ENCODE peak calls at places on chromosomes 16 and 17, in ten cellular contexts. D is Panc1, O is GM23338, U is HL-60, P is transverse colon, E is SK-N-SH, Z is sigmoid colon, I is prostate gland, M is H1, W is GM12878. J is an unnamed sample.

GRCh38 chr17:7290685-7291084 is 3.8 kb downstream of the YBX2 start:
- DNase-seq in D (no peak), O (no peak), U (no peak), P (no peak), E (no peak), Z (no peak), I (no peak), M (no peak), W (no peak), J (no peak)

GRCh38 chr17:60901806-60902205 is 224.2 kb downstream of the BCAS3 start:
- DNase-seq in D (no peak), O (no peak), U (no peak), P (no peak), E (no peak), Z (no peak), I (no peak), M (no peak), W (no peak), J (no peak)

GRCh38 chr17:6969323-6969726 is 26.5 kb upstream of the ALOX12 start:
- DNase-seq in D (no peak), O (no peak), U (no peak), P (no peak), E (no peak), Z (no peak), I (no peak), M (no peak), W (no peak), J (no peak)

GRCh38 chr17:7888184-7888920 is at the start of gene CHD3:
- DNase-seq in D (no peak), O (peak), U (no peak), P (peak), E (no peak), Z (no peak), I (peak), M (no peak), W (no peak), J (peak)

GRCh38 chr16:72938426-72939164 is 109.3 kb downstream of the ZFHX3 start:
- DNase-seq in D (no peak), O (no peak), U (no peak), P (peak), E (no peak), Z (peak), I (peak), M (no peak), W (no peak), J (peak)

GRCh38 chr17:1259910-1260389 is 10.3 kb upstream of the BHLHA9 start:
- DNase-seq in D (no peak), O (no peak), U (no peak), P (no peak), E (peak), Z (no peak), I (no peak), M (no peak), W (no peak), J (no peak)

GRCh38 chr16:49921791-49922456 is 66.0 kb upstream of the ZNF423 start:
- DNase-seq in D (peak), O (peak), U (peak), P (peak), E (peak), Z (peak), I (peak), M (peak), W (no peak), J (peak)

GRCh38 chr16:76346210-76346609 is 69.0 kb downstream of the CNTNAP4 start:
- DNase-seq in D (no peak), O (no peak), U (no peak), P (no peak), E (no peak), Z (no peak), I (no peak), M (no peak), W (no peak), J (no peak)

GRCh38 chr17:58316260-58316960 is 12.2 kb downstream of the TSPOAP1 start:
- DNase-seq in D (no peak), O (no peak), U (no peak), P (no peak), E (peak), Z (peak), I (no peak), M (no peak), W (no peak), J (peak)

GRCh38 chr17:4554997-4555799 is at the start of gene MYBBP1A:
- DNase-seq in D (peak), O (peak), U (peak), P (peak), E (peak), Z (peak), I (peak), M (peak), W (peak), J (peak)
- TF ChIP-seq CTCF in D (no peak), O (no peak), U (no peak), P (no peak), E (peak), Z (no peak), I (peak), M (no peak), W (no peak), J (no peak)

DNA sequence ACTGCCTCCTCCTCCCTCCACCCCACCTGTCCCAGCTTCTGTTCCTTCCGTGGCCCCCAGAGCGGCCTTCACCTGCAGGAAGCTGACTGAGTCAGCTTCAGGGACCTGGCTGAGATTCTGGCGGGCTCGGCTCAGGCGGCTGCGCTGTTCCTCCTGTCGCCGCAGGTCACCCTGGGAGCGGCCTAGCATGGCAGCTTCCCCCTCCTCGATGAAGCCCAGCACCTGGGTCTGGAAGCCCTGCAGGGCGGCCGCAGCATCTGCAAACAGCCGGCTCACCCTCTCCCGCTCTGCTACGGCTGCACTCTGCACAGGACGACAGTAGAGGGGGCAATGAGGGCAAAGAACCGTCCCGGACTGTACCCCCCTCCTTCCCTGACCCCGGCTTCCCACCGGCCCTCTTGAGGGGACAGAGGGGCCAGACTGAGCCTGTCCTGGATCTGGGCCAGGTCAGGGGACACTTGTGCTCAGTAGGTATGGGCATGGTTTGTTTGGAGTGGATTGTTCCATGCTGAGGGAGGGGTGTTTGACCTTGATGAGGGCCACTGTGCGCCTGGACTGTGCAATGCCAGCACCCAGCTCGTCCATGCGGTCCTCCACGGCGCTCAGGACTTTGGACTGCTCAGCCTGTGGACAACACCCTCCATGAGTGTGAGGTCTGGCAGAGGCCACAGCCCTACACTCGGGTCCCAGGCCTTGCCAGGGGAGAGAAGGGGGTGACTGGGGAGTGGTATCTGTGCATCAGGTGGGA is 2.0 kb downstream of the TRIM47 start:
- DNase-seq in D (no peak), O (peak), U (no peak), P (peak), E (peak), Z (peak), I (no peak), M (no peak), W (no peak), J (peak)
- H3K4me3 ChIP-seq in D (peak), O (peak), U (no peak), P (peak), E (no peak), Z (peak), I (peak), M (peak), W (peak), J (peak)

GRCh38 chr17:69723316-69723715 is 308.8 kb downstream of the MAP2K6 start:
- DNase-seq in D (no peak), O (no peak), U (no peak), P (no peak), E (no peak), Z (no peak), I (no peak), M (no peak), W (no peak), J (no peak)

GRCh38 chr17:69722518-69722917 is 308.0 kb downstream of the MAP2K6 start:
- DNase-seq in D (no peak), O (no peak), U (no peak), P (no peak), E (no peak), Z (no peak), I (no peak), M (no peak), W (no peak), J (no peak)

GRCh38 chr17:69723741-69724140 is 309.2 kb downstream of the MAP2K6 start:
- DNase-seq in D (no peak), O (no peak), U (no peak), P (no peak), E (no peak), Z (no peak), I (no peak), M (no peak), W (no peak), J (no peak)

GRCh38 chr17:69724236-69724635 is 309.7 kb downstream of the MAP2K6 start:
- DNase-seq in D (no peak), O (no peak), U (no peak), P (no peak), E (no peak), Z (no peak), I (no peak), M (no peak), W (no peak), J (no peak)

DNA sequence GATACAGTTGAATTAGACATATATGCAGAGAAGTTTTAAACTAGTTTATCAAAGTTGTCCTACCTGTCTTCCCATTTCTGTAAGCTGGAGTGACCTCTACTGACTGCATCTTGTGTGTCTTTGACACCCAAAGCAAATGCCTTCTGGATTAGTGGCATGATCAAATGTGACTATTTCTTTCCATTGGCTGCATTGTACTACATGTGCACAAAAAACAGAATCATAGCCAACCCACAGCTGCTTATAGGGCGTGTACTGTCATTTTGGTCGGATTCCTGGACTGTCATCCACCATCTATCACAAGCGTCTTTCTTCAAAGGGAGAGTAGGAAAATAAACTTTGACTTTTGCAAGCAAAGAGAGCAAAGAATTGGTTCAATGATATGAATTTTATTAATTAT is 310.6 kb downstream of the MAP2K6 start:
- DNase-seq in D (no peak), O (no peak), U (no peak), P (no peak), E (no peak), Z (no peak), I (no peak), M (no peak), W (no peak), J (no peak)
- TF ChIP-seq POLR2AphosphoS5 in D (no peak), O (no peak), U (no peak), P (no peak), E (no peak), Z (no peak), I (no peak), M (no peak), W (no peak), J (no peak)

DNA sequence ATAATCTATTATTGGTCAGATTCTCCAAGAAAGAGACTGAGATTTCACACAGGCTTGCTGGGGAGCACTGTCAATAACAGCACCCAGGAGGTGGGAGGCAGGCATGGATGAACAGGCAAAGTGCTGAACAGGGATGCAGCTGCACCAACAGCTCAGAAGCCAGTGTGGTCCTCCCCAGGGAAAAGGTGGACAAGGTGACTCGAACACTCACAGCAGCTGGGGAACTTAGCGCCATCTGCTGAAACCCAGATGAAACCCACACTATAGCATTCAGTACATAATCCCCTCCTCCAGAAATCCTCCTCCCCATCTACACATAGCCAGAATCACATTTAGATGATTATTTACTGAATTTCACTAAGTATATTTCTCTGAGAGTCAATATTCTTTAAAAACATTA is 255.2 kb upstream of the WSB1 start:
- DNase-seq in D (no peak), O (peak), U (peak), P (no peak), E (peak), Z (no peak), I (no peak), M (no peak), W (no peak), J (no peak)
- TF ChIP-seq CTCF in D (peak), O (peak), U (peak), P (no peak), E (peak), Z (no peak), I (no peak), M (no peak), W (no peak), J (no peak)

GRCh38 chr16:4369006-4369766 is 2.5 kb upstream of the VASN start:
- DNase-seq in D (no peak), O (no peak), U (no peak), P (no peak), E (peak), Z (no peak), I (peak), M (no peak), W (no peak), J (no peak)
- H3K4me3 ChIP-seq in D (no peak), O (no peak), U (no peak), P (no peak), E (no peak), Z (no peak), I (no peak), M (no peak), W (no peak), J (no peak)

GRCh38 chr16:47058295-47059086 is 85.0 kb upstream of the DNAJA2 start:
- DNase-seq in D (no peak), O (no peak), U (no peak), P (peak), E (no peak), Z (peak), I (peak), M (no peak), W (no peak), J (no peak)
- TF ChIP-seq POLR2AphosphoS5 in D (no peak), O (no peak), U (no peak), P (no peak), E (no peak), Z (no peak), I (peak), M (no peak), W (no peak), J (no peak)

GRCh38 chr16:67399749-67400704 is 6.7 kb upstream of the TPPP3 start:
- DNase-seq in D (no peak), O (no peak), U (no peak), P (no peak), E (peak), Z (no peak), I (no peak), M (no peak), W (no peak), J (no peak)
- TF ChIP-seq CTCF in D (peak), O (no peak), U (no peak), P (no peak), E (no peak), Z (peak), I (no peak), M (no peak), W (no peak), J (no peak)

DNA sequence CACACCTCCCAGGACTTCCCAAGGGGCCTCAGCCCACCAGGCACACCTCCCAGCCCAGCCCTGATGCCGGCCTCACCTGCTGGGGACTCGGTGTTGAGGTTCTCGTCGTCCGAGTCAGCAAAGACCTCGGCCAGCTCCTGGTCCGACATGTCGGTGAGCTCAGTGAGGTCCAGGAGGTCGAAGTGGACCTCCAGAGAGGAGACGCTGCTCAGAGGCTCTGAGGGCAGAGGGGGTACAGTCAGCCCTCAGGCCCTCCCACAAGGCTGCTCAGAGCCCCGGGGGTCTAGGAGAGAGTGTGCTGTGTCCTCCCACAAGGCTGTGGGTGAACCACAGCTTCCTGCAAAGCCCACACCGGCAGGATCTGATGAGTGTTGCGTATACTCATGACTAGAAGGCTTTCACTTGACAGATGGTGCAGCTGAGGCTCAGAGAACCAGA is 10.5 kb downstream of the DBNDD1 start:
- DNase-seq in D (no peak), O (no peak), U (peak), P (peak), E (no peak), Z (no peak), I (no peak), M (no peak), W (no peak), J (no peak)
- H3K4me3 ChIP-seq in D (no peak), O (no peak), U (no peak), P (no peak), E (no peak), Z (no peak), I (no peak), M (no peak), W (peak), J (no peak)

GRCh38 chr16:57649443-57649751 is 18.7 kb upstream of the ADGRG3 start:
- DNase-seq in D (no peak), O (no peak), U (no peak), P (no peak), E (no peak), Z (no peak), I (no peak), M (no peak), W (no peak), J (no peak)

GRCh38 chr16:57648590-57649442 is 19.3 kb upstream of the ADGRG3 start:
- DNase-seq in D (peak), O (peak), U (peak), P (peak), E (peak), Z (peak), I (peak), M (peak), W (peak), J (peak)

GRCh38 chr16:57647136-57647875 is 18.9 kb downstream of the ADGRG1 start:
- DNase-seq in D (no peak), O (no peak), U (no peak), P (no peak), E (no peak), Z (no peak), I (no peak), M (no peak), W (no peak), J (no peak)

GRCh38 chr16:57646388-57647039 is 18.1 kb downstream of the ADGRG1 start:
- DNase-seq in D (no peak), O (no peak), U (no peak), P (no peak), E (no peak), Z (no peak), I (no peak), M (no peak), W (no peak), J (no peak)

DNA sequence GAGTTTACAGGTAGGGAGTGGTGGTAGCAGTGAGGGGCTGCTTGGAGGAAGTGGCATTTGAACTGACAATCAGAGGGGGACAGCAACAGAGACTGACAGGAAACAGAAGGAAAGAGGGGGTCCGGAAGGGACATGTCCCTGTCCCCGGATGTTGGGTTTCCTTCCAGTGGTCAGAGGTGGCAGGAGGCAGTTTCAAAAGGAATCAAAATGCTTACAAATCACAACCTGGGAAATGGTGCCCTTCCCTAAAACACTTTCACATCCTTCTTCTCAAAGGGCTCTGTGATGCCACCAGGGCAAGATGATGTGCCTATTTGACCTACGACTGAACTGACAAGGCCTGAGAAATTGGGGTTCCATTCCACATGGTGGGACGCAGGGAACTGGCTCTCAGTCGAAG is 19.7 kb downstream of the ADGRG1 start:
- DNase-seq in D (no peak), O (no peak), U (no peak), P (no peak), E (no peak), Z (no peak), I (no peak), M (no peak), W (peak), J (no peak)
- TF ChIP-seq POLR2AphosphoS5 in D (no peak), O (no peak), U (no peak), P (no peak), E (no peak), Z (no peak), I (no peak), M (no peak), W (no peak), J (no peak)

DNA sequence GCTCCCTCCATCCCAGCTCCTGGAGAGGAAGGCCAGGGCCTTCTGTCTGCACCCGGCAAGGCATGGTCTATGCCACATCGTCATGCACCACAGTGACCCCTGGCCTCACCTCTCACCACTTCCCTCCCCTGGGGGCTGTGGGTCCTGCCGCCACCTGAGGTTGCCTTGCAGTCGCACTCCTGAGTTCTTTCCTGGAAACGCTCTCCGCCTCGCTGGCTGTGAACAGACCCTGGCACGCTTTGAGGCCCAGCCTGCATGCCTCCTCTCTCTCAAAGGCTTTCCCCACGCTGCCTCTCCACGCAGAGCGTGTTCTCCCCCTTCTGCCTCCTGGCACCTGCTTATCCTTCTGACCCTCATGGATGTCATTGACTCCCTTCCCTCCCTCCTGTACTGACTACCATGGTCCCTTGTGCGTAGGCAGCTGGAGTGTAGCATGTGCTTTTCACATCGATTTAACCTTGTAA is 45.4 kb downstream of the SEC14L1 start:
- DNase-seq in D (no peak), O (no peak), U (no peak), P (no peak), E (no peak), Z (no peak), I (no peak), M (no peak), W (no peak), J (no peak)
- TF ChIP-seq CTCF in D (no peak), O (no peak), U (no peak), P (no peak), E (no peak), Z (no peak), I (no peak), M (no peak), W (no peak), J (no peak)